ENCODE peak calls at places on chromosomes 11 and 22, in six cellular contexts. One of them, this sample, is unnamed.

GRCh38 chr22:41619979-41620645 is 731 bp downstream of the DESI1 start:
- DNase-seq in HepG2: peak
- DNase-seq in IMR-90: no peak
- DNase-seq in A549: no peak
- DNase-seq in GM12878: no peak
- DNase-seq in SK-N-SH: peak
- DNase-seq in this sample: no peak

GRCh38 chr11:18706330-18707243 is 8.0 kb downstream of the TMEM86A start:
- DNase-seq in A549: no peak
- DNase-seq in GM12878: no peak
- DNase-seq in SK-N-SH: peak
- DNase-seq in HepG2: no peak
- DNase-seq in IMR-90: no peak
- DNase-seq in this sample: no peak

GRCh38 chr11:86698634-86699033 is 26.2 kb upstream of the ME3 start:
- DNase-seq in A549: no peak
- DNase-seq in GM12878: no peak
- DNase-seq in SK-N-SH: no peak
- DNase-seq in IMR-90: no peak
- DNase-seq in HepG2: no peak
- DNase-seq in this sample: no peak

GRCh38 chr11:96969251-96969650 is 579.4 kb downstream of the JRKL start:
- DNase-seq in SK-N-SH: no peak
- DNase-seq in IMR-90: no peak
- DNase-seq in HepG2: no peak
- DNase-seq in A549: no peak
- DNase-seq in GM12878: no peak
- DNase-seq in this sample: no peak

GRCh38 chr11:106695506-106695905 is 322.8 kb downstream of the GUCY1A2 start:
- DNase-seq in IMR-90: peak
- DNase-seq in A549: no peak
- DNase-seq in HepG2: no peak
- DNase-seq in GM12878: no peak
- DNase-seq in SK-N-SH: no peak
- DNase-seq in this sample: no peak

GRCh38 chr11:64932324-64932723 is 3.4 kb downstream of the GPHA2 start:
- DNase-seq in A549: no peak
- DNase-seq in HepG2: no peak
- DNase-seq in GM12878: no peak
- DNase-seq in SK-N-SH: no peak
- DNase-seq in IMR-90: no peak
- DNase-seq in this sample: no peak

GRCh38 chr11:45786272-45786671 is 18.7 kb upstream of the SLC35C1 start:
- DNase-seq in IMR-90: no peak
- DNase-seq in GM12878: no peak
- DNase-seq in HepG2: no peak
- DNase-seq in SK-N-SH: no peak
- DNase-seq in A549: no peak
- DNase-seq in this sample: no peak

GRCh38 chr22:30267382-30268302 is 991 bp upstream of the OSM start:
- DNase-seq in IMR-90: no peak
- DNase-seq in A549: no peak
- DNase-seq in GM12878: no peak
- DNase-seq in HepG2: no peak
- DNase-seq in SK-N-SH: no peak
- DNase-seq in this sample: no peak

GRCh38 chr11:112942966-112943643 is 18.1 kb upstream of the NCAM1 start:
- DNase-seq in A549: no peak
- DNase-seq in GM12878: no peak
- DNase-seq in HepG2: no peak
- DNase-seq in IMR-90: no peak
- DNase-seq in SK-N-SH: no peak
- DNase-seq in this sample: no peak

GRCh38 chr22:31952459-31952858 is 8.1 kb downstream of the YWHAH start:
- DNase-seq in A549: peak
- DNase-seq in HepG2: no peak
- DNase-seq in IMR-90: peak
- DNase-seq in SK-N-SH: no peak
- DNase-seq in GM12878: no peak
- DNase-seq in this sample: no peak

GRCh38 chr11:3156282-3156660 is 8.8 kb downstream of the OSBPL5 start:
- DNase-seq in IMR-90: no peak
- DNase-seq in SK-N-SH: no peak
- DNase-seq in HepG2: no peak
- DNase-seq in A549: no peak
- DNase-seq in GM12878: no peak
- DNase-seq in this sample: no peak

GRCh38 chr11:6646040-6646439 is 9.6 kb downstream of the DCHS1 start:
- DNase-seq in GM12878: no peak
- DNase-seq in SK-N-SH: no peak
- DNase-seq in A549: no peak
- DNase-seq in IMR-90: peak
- DNase-seq in HepG2: no peak
- DNase-seq in this sample: peak

GRCh38 chr11:70720291-70720690 is 322.0 kb downstream of the CTTN start:
- DNase-seq in GM12878: no peak
- DNase-seq in A549: no peak
- DNase-seq in IMR-90: no peak
- DNase-seq in SK-N-SH: no peak
- DNase-seq in HepG2: no peak
- DNase-seq in this sample: no peak

GRCh38 chr11:66555416-66555815 is 8.7 kb downstream of the ACTN3 start:
- DNase-seq in IMR-90: no peak
- DNase-seq in SK-N-SH: no peak
- DNase-seq in GM12878: no peak
- DNase-seq in HepG2: no peak
- DNase-seq in A549: no peak
- DNase-seq in this sample: no peak

GRCh38 chr22:43539572-43540533 is 128.0 kb downstream of the MPPED1 start:
- DNase-seq in GM12878: no peak
- DNase-seq in A549: no peak
- DNase-seq in HepG2: no peak
- DNase-seq in SK-N-SH: no peak
- DNase-seq in IMR-90: no peak
- DNase-seq in this sample: no peak

GRCh38 chr22:37298748-37299495 is 16.6 kb downstream of the CYTH4 start:
- DNase-seq in IMR-90: no peak
- DNase-seq in GM12878: no peak
- DNase-seq in A549: no peak
- DNase-seq in HepG2: no peak
- DNase-seq in SK-N-SH: peak
- DNase-seq in this sample: no peak

GRCh38 chr11:95327273-95327948 is 96.4 kb upstream of the SESN3 start:
- DNase-seq in A549: no peak
- DNase-seq in HepG2: no peak
- DNase-seq in IMR-90: no peak
- DNase-seq in SK-N-SH: no peak
- DNase-seq in GM12878: no peak
- DNase-seq in this sample: no peak

GRCh38 chr11:95324826-95325225 is 93.8 kb upstream of the SESN3 start:
- DNase-seq in GM12878: no peak
- DNase-seq in SK-N-SH: no peak
- DNase-seq in IMR-90: no peak
- DNase-seq in A549: no peak
- DNase-seq in HepG2: no peak
- DNase-seq in this sample: no peak

GRCh38 chr11:95325777-95326258 is 94.8 kb upstream of the SESN3 start:
- DNase-seq in A549: no peak
- DNase-seq in HepG2: no peak
- DNase-seq in GM12878: no peak
- DNase-seq in IMR-90: no peak
- DNase-seq in SK-N-SH: no peak
- DNase-seq in this sample: no peak

GRCh38 chr11:95318459-95318858 is 87.5 kb upstream of the SESN3 start:
- DNase-seq in GM12878: no peak
- DNase-seq in A549: no peak
- DNase-seq in SK-N-SH: peak
- DNase-seq in IMR-90: no peak
- DNase-seq in HepG2: no peak
- DNase-seq in this sample: no peak

DNA sequence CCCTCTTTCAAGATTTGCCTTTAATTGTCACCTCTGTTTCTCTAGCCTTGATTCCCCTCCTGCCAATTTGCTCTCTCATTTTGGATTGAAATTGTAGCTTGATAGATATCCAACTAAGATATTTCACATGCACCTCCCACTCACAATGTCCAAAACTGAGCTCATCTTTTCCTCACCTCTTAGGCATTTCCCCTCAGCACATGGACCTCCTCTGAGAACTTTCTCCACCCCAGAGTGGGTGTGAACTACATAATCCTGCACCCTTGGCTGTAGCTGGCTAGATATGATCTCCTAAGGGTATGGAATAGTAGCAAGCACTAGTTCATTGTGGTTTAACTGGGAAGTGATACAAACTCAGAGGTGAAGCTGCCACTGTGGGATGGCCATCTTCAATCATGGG is 91.5 kb upstream of the SESN3 start:
- DNase-seq in A549: no peak
- DNase-seq in HepG2: no peak
- DNase-seq in SK-N-SH: no peak
- DNase-seq in IMR-90: peak
- DNase-seq in GM12878: no peak
- DNase-seq in this sample: no peak
- TF ChIP-seq SMC3 in A549: no peak
- TF ChIP-seq SMC3 in HepG2: no peak
- TF ChIP-seq SMC3 in SK-N-SH: no peak
- TF ChIP-seq SMC3 in IMR-90: no peak
- TF ChIP-seq SMC3 in GM12878: no peak
- TF ChIP-seq SMC3 in this sample: no peak

DNA sequence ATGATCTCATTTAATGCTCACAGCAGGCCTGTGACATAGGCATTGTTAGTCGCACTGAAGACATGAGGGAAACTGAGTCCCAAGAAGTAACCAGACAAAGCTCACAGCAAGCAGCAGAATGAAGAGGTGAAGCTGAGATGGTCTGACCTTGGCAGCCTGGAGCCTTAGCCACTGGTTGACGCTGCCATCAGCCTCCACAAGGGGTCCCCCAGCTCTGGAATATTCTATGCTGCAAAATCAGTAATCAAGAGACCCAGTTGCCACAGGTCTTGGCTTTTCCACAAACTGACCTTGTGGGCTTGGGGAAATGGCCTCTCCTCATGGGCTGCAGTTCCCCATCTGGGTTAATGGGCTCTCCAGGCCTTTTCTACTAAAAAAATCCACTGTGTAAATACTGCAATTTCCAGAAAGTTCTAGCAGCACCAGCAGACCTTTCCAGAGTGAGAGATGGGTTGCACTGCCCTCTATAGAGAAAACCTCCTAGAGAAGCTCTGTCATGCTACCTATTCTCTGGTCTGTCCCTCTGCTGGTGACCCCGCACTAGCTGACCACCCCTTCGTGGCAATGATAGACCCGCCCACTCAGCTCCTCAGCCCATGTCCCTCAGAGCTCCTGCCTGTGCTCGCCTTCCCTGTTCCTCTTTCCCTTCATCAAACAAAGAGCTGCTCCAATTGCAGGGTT is 22.6 kb upstream of the ISX start:
- DNase-seq in A549: no peak
- DNase-seq in SK-N-SH: no peak
- DNase-seq in HepG2: no peak
- DNase-seq in IMR-90: no peak
- DNase-seq in GM12878: no peak
- DNase-seq in this sample: peak
- TF ChIP-seq SMC3 in A549: no peak
- TF ChIP-seq SMC3 in SK-N-SH: no peak
- TF ChIP-seq SMC3 in HepG2: peak
- TF ChIP-seq SMC3 in IMR-90: no peak
- TF ChIP-seq SMC3 in GM12878: peak
- TF ChIP-seq SMC3 in this sample: peak

DNA sequence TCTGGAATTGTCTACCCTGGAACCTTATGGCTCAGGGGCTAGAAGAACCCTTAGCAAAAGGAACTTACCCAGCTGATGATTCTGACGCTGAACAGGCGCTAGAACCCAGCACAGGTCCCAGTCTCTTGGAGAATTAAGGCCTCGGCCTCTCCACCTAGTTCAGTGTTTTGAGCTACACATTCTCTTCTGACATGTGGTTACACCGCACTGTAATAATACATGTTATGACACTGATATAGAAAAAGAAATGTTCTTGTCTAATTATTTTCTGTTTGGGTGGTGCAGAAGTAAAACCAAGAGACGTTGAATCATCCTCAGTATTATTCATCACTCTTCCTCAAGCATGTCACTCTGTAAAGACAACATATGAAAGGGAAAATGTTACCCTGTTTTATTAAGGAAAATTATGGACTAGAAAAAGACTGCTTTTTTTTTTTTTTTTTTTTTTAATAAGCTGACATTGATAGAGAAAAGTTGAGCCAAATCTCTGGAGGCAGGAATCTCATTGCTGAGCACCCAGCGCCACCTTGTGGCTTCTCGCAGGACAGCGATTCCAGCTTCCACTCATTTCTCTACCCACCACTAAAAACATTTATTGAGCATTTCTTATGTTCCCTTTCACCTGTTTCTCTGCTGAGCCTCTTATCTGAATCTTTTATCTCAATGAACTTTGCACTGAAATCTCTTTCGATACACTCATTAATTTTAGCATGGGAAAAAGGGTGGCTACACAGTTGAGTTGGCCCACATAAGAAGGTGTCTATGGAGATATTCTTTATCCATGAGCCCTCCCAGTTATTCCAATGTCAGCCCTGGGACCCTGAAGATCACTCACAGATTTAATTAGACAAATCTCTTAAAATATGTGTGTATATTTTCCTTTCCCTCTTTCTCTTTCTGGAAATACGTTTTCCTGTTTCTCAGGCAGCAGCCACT is 12.6 kb upstream of the APLNR start:
- DNase-seq in SK-N-SH: no peak
- DNase-seq in A549: peak
- DNase-seq in GM12878: no peak
- DNase-seq in IMR-90: peak
- DNase-seq in HepG2: peak
- DNase-seq in this sample: peak
- TF ChIP-seq SMC3 in SK-N-SH: peak
- TF ChIP-seq SMC3 in A549: peak
- TF ChIP-seq SMC3 in GM12878: peak
- TF ChIP-seq SMC3 in IMR-90: peak
- TF ChIP-seq SMC3 in HepG2: peak
- TF ChIP-seq SMC3 in this sample: peak

DNA sequence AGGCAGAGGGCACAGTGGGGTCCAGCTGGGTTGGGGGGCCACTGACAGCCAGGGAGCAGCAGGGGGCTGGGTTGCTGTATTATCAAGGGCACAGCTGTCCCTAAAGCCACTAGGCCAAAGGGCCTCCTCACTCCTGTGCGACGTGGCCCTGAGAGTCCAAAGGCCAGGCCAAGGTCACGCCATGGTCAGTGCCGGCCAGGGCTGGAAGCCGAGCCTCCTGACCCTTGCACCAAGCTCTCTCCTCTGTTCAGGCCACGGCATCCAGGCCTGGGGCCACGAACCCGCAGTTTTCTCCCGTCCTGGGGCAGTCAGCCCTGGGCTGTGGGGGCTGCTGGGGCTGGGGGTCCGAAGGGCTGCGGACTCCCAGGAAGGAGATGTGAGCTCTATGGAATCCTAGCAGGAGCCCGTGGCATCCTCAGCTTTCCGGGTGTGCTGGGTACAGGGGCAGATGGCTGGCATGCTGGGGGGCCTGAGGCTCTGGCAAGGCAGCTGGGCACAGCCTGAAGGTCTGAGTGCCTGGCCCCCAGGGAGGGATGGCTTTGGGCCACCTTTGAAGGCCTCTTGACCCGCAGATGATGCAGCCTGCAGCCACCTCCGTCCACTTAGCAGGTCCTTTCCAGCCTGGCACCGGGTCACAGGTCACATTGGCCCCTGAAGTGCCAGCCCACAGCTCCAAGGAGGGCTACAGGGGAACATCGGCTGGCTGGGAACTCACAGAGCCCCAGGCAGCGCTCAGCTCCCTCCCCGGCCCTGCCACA is 17.3 kb upstream of the PPARA start:
- DNase-seq in IMR-90: no peak
- DNase-seq in HepG2: peak
- DNase-seq in GM12878: no peak
- DNase-seq in A549: no peak
- DNase-seq in SK-N-SH: no peak
- DNase-seq in this sample: no peak
- TF ChIP-seq SMC3 in IMR-90: no peak
- TF ChIP-seq SMC3 in HepG2: no peak
- TF ChIP-seq SMC3 in GM12878: no peak
- TF ChIP-seq SMC3 in A549: no peak
- TF ChIP-seq SMC3 in SK-N-SH: no peak
- TF ChIP-seq SMC3 in this sample: no peak

This sample was measured in K562.